ENCODE peak calls at places on chromosomes 11 and 22, in eight cellular contexts. U, C, F, Q, L, J, H and B are unnamed samples.

GRCh38 chr11:61198391-61198790 is 4.9 kb upstream of the PGA3 start:
- DNase-seq in U (no peak), C (no peak), F (no peak), Q (no peak), L (no peak), J (no peak), H (no peak), B (no peak)

GRCh38 chr11:119641991-119642745 is 86.8 kb downstream of the NECTIN1 start:
- DNase-seq in U (no peak), C (no peak), F (no peak), Q (peak), L (no peak), J (peak), H (no peak), B (no peak)

GRCh38 chr11:69382131-69383128 is 88.5 kb downstream of the MYEOV start:
- DNase-seq in U (peak), C (no peak), F (no peak), Q (no peak), L (no peak), J (peak), H (no peak), B (peak)

GRCh38 chr22:49767355-49768062 is 60.2 kb downstream of the BRD1 start:
- DNase-seq in U (peak), C (peak), F (peak), Q (peak), L (no peak), J (peak), H (no peak), B (peak)

GRCh38 chr22:30591191-30591587 is 521 bp downstream of the PES1 start:
- DNase-seq in U (peak), C (no peak), F (no peak), Q (no peak), L (no peak), J (peak), H (no peak), B (no peak)

GRCh38 chr22:20155330-20156041 is 4.6 kb upstream of the CCDC188 start:
- DNase-seq in U (no peak), C (no peak), F (peak), Q (peak), L (no peak), J (peak), H (peak), B (no peak)

GRCh38 chr11:106961518-106961917 is 56.8 kb downstream of the GUCY1A2 start:
- DNase-seq in U (no peak), C (no peak), F (no peak), Q (no peak), L (no peak), J (peak), H (no peak), B (no peak)

GRCh38 chr22:17753401-17753989 is 20.8 kb downstream of the BID start:
- DNase-seq in U (no peak), C (no peak), F (no peak), Q (peak), L (no peak), J (peak), H (no peak), B (no peak)

GRCh38 chr22:48569476-48570233 is 1258.0 kb downstream of the BRD1 start:
- DNase-seq in U (no peak), C (no peak), F (no peak), Q (no peak), L (no peak), J (no peak), H (no peak), B (no peak)

GRCh38 chr11:75598900-75599299 is 36.8 kb downstream of the SERPINH1 start:
- DNase-seq in U (no peak), C (no peak), F (no peak), Q (no peak), L (no peak), J (no peak), H (no peak), B (no peak)

GRCh38 chr22:44828193-44828592 is 75.8 kb downstream of the ARHGAP8 start:
- DNase-seq in U (peak), C (no peak), F (no peak), Q (peak), L (no peak), J (peak), H (no peak), B (no peak)

GRCh38 chr11:78419327-78419726 is 1.7 kb upstream of the GAB2 start:
- DNase-seq in U (no peak), C (no peak), F (no peak), Q (no peak), L (no peak), J (peak), H (no peak), B (peak)

GRCh38 chr11:35635933-35636332 is 17.7 kb downstream of the FJX1 start:
- DNase-seq in U (no peak), C (no peak), F (no peak), Q (no peak), L (no peak), J (no peak), H (no peak), B (no peak)